ENCODE peak calls at places on chromosomes 7 and 10, in five cellular contexts. A, V, Q, U and L are unnamed samples.
A peak's percentile ranks its signal among the peaks of the same experiment; 100 is the strongest.

GRCh38 chr7:20269726-20270125 is 52.5 kb upstream of the MACC1 start:
- DNase-seq in A (no peak), V (no peak), Q (no peak), U (peak; percentile 89), L (no peak)

GRCh38 chr7:929311-929711 is 25.2 kb downstream of the ADAP1 start:
- DNase-seq in A (no peak), V (no peak), Q (peak; percentile 18), U (no peak), L (no peak)

GRCh38 chr7:130446285-130446684 is 5.5 kb upstream of the CEP41 start:
- DNase-seq in A (no peak), V (no peak), Q (no peak), U (no peak), L (no peak)

GRCh38 chr7:91263359-91264082 is 712 bp upstream of the FZD1 start:
- DNase-seq in A (no peak), V (no peak), Q (no peak), U (no peak), L (no peak)

GRCh38 chr10:79316671-79317431 is 30.4 kb upstream of the PPIF start:
- DNase-seq in A (peak; percentile 50), V (peak; percentile 39), Q (no peak), U (no peak), L (peak; percentile 62)

GRCh38 chr10:67772151-67772550 is 65.8 kb downstream of the DNAJC12 start:
- DNase-seq in A (no peak), V (no peak), Q (no peak), U (no peak), L (no peak)

GRCh38 chr10:13593560-13593959 is 6.8 kb downstream of the PRPF18 start:
- DNase-seq in A (no peak), V (no peak), Q (no peak), U (peak; percentile 48), L (no peak)

GRCh38 chr7:74032624-74033371 is 4.8 kb downstream of the ELN start:
- DNase-seq in A (no peak), V (no peak), Q (no peak), U (peak; percentile 50), L (no peak)

GRCh38 chr7:91582799-91583230 is 297.7 kb downstream of the MTERF1 start:
- DNase-seq in A (no peak), V (no peak), Q (no peak), U (no peak), L (no peak)

GRCh38 chr10:90960355-90960814 is 39.5 kb upstream of the ANKRD1 start:
- DNase-seq in A (no peak), V (no peak), Q (no peak), U (peak; percentile 75), L (peak; percentile 24)

GRCh38 chr7:140485463-140486265 is 6.4 kb upstream of the MKRN1 start:
- DNase-seq in A (no peak), V (no peak), Q (no peak), U (peak; percentile 9), L (no peak)

GRCh38 chr10:43440782-43441134 is 3.8 kb downstream of the ZNF487 start:
- DNase-seq in A (no peak), V (no peak), Q (no peak), U (no peak), L (no peak)

GRCh38 chr7:48094861-48095293 is 5.8 kb downstream of the UPP1 start:
- DNase-seq in A (no peak), V (no peak), Q (no peak), U (peak; percentile 75), L (no peak)

GRCh38 chr7:115679976-115680375 is 350.6 kb downstream of the TFEC start:
- DNase-seq in A (peak; percentile 10), V (no peak), Q (no peak), U (peak; percentile 68), L (peak; percentile 4)

GRCh38 chr7:115679423-115679822 is 351.1 kb downstream of the TFEC start:
- DNase-seq in A (no peak), V (no peak), Q (no peak), U (no peak), L (no peak)

GRCh38 chr7:115676707-115677106 is 353.9 kb downstream of the TFEC start:
- DNase-seq in A (no peak), V (no peak), Q (no peak), U (no peak), L (no peak)

GRCh38 chr7:115678049-115678982 is 352.2 kb downstream of the TFEC start:
- DNase-seq in A (no peak), V (no peak), Q (peak; percentile 28), U (peak; percentile 65), L (no peak)

DNA sequence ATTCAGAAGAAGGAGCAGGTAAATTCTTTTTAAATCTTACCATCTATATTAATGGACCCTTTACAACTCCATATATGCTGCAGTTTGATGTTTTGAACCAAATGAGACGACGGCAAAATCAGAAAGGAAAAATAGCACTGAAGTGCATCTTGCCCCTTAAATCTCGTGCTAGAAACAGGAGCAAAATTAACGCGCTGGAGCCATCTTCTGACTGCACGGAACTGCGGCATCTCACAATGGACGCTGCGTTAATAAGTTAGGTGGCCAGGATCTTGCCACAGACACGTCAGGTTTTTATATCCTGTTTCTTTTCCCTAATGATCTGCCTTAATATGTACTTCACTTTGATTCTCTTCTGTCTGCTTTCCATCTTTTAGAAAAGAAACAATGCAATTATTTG is 354.5 kb downstream of the TFEC start:
- DNase-seq in A (no peak), V (no peak), Q (no peak), U (peak; percentile 79), L (no peak)
- TF ChIP-seq CTCF in A (no peak), V (no peak), Q (no peak), U (peak; percentile 43), L (no peak)

GRCh38 chr10:27248215-27248614 is 7.6 kb upstream of the ACBD5 start:
- DNase-seq in A (no peak), V (no peak), Q (no peak), U (no peak), L (no peak)

GRCh38 chr10:27256299-27256698 is 15.7 kb upstream of the ACBD5 start:
- DNase-seq in A (no peak), V (no peak), Q (no peak), U (no peak), L (no peak)

GRCh38 chr10:27256790-27257189 is 16.2 kb upstream of the ACBD5 start:
- DNase-seq in A (no peak), V (no peak), Q (no peak), U (no peak), L (no peak)

GRCh38 chr10:27251554-27251953 is 11.0 kb upstream of the ACBD5 start:
- DNase-seq in A (no peak), V (no peak), Q (no peak), U (no peak), L (no peak)

DNA sequence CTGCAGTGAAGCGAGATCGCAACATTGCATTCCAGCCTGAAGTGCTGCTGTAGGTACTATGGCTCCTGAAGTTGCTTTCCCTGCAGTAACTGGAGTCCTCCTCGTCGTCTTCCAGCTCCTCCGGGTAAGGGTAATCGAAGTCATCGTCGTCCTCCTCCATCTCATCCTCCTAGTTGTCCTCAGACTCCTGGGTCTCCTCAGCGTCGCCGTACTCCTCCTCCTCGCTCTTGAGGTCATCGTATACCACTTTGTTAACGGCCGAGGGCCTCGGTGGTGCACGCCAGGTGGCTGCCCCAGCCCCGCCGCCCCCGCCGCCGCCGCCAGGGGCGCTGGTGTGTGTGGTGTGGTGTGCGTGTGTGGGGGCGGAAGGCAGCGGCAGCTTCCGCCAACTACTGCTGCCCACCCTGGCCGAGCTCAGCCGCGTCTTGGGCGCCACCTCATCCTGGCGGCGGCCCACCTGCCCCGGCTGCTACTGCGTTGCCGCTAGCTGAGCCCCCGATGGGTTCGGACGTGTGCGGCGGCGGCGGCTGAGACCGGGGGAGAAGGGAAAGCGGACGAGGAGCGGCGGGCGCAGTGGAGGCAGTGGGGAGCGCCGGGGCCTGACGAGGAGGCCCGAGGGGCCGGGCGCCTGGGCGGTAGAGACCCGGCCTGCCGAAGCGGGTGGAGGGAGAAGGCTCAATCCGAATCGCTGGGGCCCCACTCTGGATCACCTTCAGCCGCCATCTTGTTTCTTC is 11.8 kb upstream of the ACBD5 start:
- DNase-seq in A (peak; percentile 59), V (peak; percentile 86), Q (peak; percentile 79), U (peak; percentile 35), L (peak; percentile 85)
- TF ChIP-seq CTCF in A (peak; percentile 53), V (no peak), Q (no peak), U (peak; percentile 37), L (peak; percentile 25)

GRCh38 chr7:155631155-155631554 is 13.3 kb upstream of the RBM33 start:
- DNase-seq in A (no peak), V (no peak), Q (no peak), U (no peak), L (no peak)
- TF ChIP-seq CTCF in A (no peak), V (no peak), Q (no peak), U (peak; percentile 9), L (no peak)

DNA sequence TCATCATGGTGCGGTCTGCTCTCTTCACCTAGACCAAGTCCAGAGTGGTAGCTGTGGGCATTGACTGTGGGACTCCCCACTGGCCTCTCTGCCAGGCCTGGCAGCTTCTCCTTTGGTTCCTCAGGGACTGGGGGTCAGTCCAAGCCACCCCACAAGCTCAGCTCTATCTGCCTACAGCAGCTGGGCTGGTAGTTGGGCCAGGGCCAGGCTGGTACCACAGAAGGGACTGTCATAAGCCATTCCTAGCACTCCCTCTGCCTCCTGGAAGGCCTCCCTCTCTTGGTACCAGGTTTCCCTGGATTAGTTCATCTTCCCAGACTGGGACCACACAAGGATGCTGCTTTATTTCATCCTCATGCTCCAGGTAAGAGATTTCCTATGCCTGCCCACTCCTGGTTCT is 24.2 kb upstream of the UNC5B start:
- DNase-seq in A (no peak), V (no peak), Q (no peak), U (no peak), L (no peak)
- TF ChIP-seq CTCF in A (no peak), V (no peak), Q (no peak), U (no peak), L (no peak)